ENCODE peak calls at places on chromosome 17, in nine cellular contexts. Z is retina; W is endothelial cell of umbilical vein; P is NCI-H1092 treated with DMSO at 0.1 percent for 48 hours; H is HEK293T; R is CD8-positive, alpha-beta T cell; C is SHP77; I is amniotic stem cell; U is omental fat pad. X is an unnamed sample.

GRCh38 chr17:2611627-2612026 is 18.2 kb downstream of the PAFAH1B1 start:
- DNase-seq in Z (no peak), W (no peak), P (no peak), H (no peak), R (no peak), C (no peak), I (no peak), U (no peak), X (no peak)

GRCh38 chr17:77753691-77754265 is 204.7 kb upstream of the TNRC6C start:
- DNase-seq in Z (no peak), W (no peak), P (no peak), H (no peak), R (no peak), C (no peak), I (no peak), U (no peak), X (no peak)

GRCh38 chr17:82228278-82228841 is 482 bp upstream of the SLC16A3 start:
- DNase-seq in Z (peak; percentile 47), W (peak; percentile 31), P (no peak), H (no peak), R (peak; percentile 77), C (no peak), I (no peak), U (no peak), X (no peak)

GRCh38 chr17:31680126-31680525 is 178.9 kb downstream of the COPRS start:
- DNase-seq in Z (no peak), W (no peak), P (no peak), H (no peak), R (no peak), C (no peak), I (no peak), U (no peak), X (peak; percentile 57)

GRCh38 chr17:80279895-80280294 is 19.2 kb downstream of the RNF213 start:
- DNase-seq in Z (no peak), W (peak; percentile 56), P (no peak), H (no peak), R (no peak), C (no peak), I (peak; percentile 52), U (no peak), X (no peak)

GRCh38 chr17:13003454-13003851 is 14.4 kb downstream of the ELAC2 start:
- DNase-seq in Z (no peak), W (no peak), P (no peak), H (no peak), R (no peak), C (no peak), I (no peak), U (no peak), X (no peak)

GRCh38 chr17:36675250-36675649 is 73.9 kb downstream of the MRM1 start:
- DNase-seq in Z (no peak), W (no peak), P (no peak), H (no peak), R (peak; percentile 51), C (no peak), I (no peak), U (no peak), X (no peak)

GRCh38 chr17:29591737-29592624 is 951 bp upstream of the ANKRD13B start:
- DNase-seq in Z (peak; percentile 98), W (peak; percentile 91), P (peak; percentile 89), H (peak; percentile 83), R (peak; percentile 85), C (peak; percentile 83), I (peak; percentile 67), U (peak; percentile 70), X (peak; percentile 96)

GRCh38 chr17:36008998-36009665 is 7.8 kb upstream of the CCL15 start:
- DNase-seq in Z (no peak), W (peak; percentile 36), P (no peak), H (no peak), R (no peak), C (no peak), I (no peak), U (no peak), X (no peak)